ENCODE peak calls at places on chromosomes 4 and X, in five cellular contexts. A is psoas muscle, P is body of pancreas, K is A549, U is transverse colon. V is an unnamed sample.

GRCh38 chr4:118270492-118270891 is 82.3 kb downstream of the PRSS12 start:
- DNase-seq in A (no peak), P (no peak), K (peak), U (no peak), V (no peak)

GRCh38 chrX:115324194-115324593 is 34.7 kb downstream of the LUZP4 start:
- DNase-seq in A (peak), P (no peak), K (no peak), U (no peak), V (no peak)

GRCh38 chr4:77236806-77237205 is 79.8 kb downstream of the CCNG2 start:
- DNase-seq in A (no peak), P (no peak), K (no peak), U (no peak), V (no peak)

GRCh38 chr4:176313596-176314341 is 6.0 kb upstream of the SPCS3 start:
- DNase-seq in A (no peak), P (no peak), K (no peak), U (no peak), V (no peak)

GRCh38 chr4:184463158-184463557 is 11.2 kb downstream of the IRF2 start:
- DNase-seq in A (no peak), P (no peak), K (no peak), U (no peak), V (no peak)

GRCh38 chr4:142615324-142615665 is 230.8 kb downstream of the INPP4B start:
- DNase-seq in A (no peak), P (no peak), K (no peak), U (no peak), V (no peak)

GRCh38 chrX:12958059-12958458 is 16.9 kb upstream of the TMSB4X start:
- DNase-seq in A (no peak), P (no peak), K (no peak), U (no peak), V (no peak)

GRCh38 chr4:978957-979701 is 5.8 kb upstream of the DGKQ start:
- DNase-seq in A (no peak), P (no peak), K (no peak), U (no peak), V (no peak)

GRCh38 chr4:145907827-145908226 is 30.8 kb downstream of the ZNF827 start:
- DNase-seq in A (no peak), P (no peak), K (no peak), U (no peak), V (no peak)

GRCh38 chr4:140344111-140344510 is 29.3 kb upstream of the SCOC start:
- DNase-seq in A (no peak), P (peak), K (no peak), U (no peak), V (no peak)

GRCh38 chrX:113651306-113651705 is 810.7 kb upstream of the AMOT start:
- DNase-seq in A (no peak), P (no peak), K (no peak), U (no peak), V (no peak)

GRCh38 chr4:109665783-109666455 is 37.3 kb downstream of the CASP6 start:
- DNase-seq in A (no peak), P (peak), K (no peak), U (no peak), V (no peak)

DNA sequence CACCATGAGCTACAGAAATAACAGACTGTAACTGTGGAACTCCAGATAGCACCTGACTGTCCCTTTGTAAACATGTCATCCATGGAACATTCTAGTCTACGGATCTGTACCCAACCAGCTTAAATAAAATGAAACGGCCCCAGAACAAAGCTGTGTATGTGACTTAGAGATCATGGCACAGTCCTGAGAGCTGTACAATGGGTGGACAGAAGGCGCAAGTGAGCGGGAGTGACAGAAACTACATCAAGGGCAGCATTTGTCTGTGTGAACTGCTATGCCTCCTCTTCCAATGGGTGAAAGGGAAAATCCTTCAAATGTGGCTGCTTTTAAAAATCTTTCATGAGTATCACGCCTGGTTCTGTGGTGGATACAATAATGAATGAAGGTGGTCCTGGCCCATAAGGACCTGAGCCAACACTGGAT is 72.5 kb downstream of the FAT1 start:
- DNase-seq in A (no peak), P (peak), K (no peak), U (no peak), V (no peak)
- H3K4me3 ChIP-seq in A (peak), P (peak), K (peak), U (no peak), V (no peak)

DNA sequence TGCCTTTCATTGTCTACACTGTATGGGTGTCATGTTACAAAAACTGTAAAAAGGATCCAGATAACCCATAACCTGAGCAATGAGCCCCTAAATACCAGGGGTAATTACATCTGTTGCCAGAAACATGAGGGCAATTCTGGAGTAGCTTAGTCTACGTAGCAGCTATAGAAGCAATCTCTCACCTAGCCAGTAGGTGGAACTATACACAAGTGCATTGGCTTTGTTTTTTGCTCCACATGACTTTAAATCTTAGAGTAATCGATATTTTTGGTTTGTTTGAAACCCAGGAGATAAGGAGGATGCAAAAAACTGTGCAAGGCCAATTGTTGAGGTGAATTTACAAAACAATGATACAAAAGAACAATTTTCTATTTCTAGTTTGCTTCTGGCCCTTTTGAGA is 57.5 kb downstream of the GPR82 start:
- DNase-seq in A (no peak), P (peak), K (peak), U (no peak), V (peak)
- TF ChIP-seq CTCF in A (peak), P (peak), K (peak), U (peak), V (peak)

GRCh38 chrX:70979136-70979762 is 48.4 kb upstream of the SLC7A3 start:
- DNase-seq in A (no peak), P (peak), K (peak), U (no peak), V (no peak)
- H3K4me3 ChIP-seq in A (no peak), P (no peak), K (no peak), U (no peak), V (no peak)

GRCh38 chrX:34638116-34638515 is 19.0 kb downstream of the TMEM47 start:
- DNase-seq in A (no peak), P (peak), K (peak), U (no peak), V (no peak)
- TF ChIP-seq CTCF in A (peak), P (peak), K (peak), U (peak), V (no peak)

GRCh38 chrX:50432760-50433377 is 37.8 kb downstream of the DGKK start:
- DNase-seq in A (no peak), P (no peak), K (no peak), U (no peak), V (no peak)
- H3K4me3 ChIP-seq in A (no peak), P (no peak), K (no peak), U (no peak), V (no peak)

GRCh38 chr4:90641856-90642599 is 514.8 kb downstream of the CCSER1 start:
- DNase-seq in A (no peak), P (no peak), K (no peak), U (no peak), V (no peak)
- TF ChIP-seq CTCF in A (no peak), P (no peak), K (no peak), U (no peak), V (no peak)

GRCh38 chr4:107349732-107350131 is 313.6 kb upstream of the DKK2 start:
- DNase-seq in A (no peak), P (no peak), K (no peak), U (no peak), V (no peak)
- H3K4me3 ChIP-seq in A (no peak), P (no peak), K (no peak), U (no peak), V (no peak)

GRCh38 chr4:6763330-6763851 is 19.1 kb upstream of the KIAA0232 start:
- DNase-seq in A (no peak), P (no peak), K (no peak), U (peak), V (no peak)
- TF ChIP-seq CTCF in A (no peak), P (no peak), K (no peak), U (peak), V (no peak)

DNA sequence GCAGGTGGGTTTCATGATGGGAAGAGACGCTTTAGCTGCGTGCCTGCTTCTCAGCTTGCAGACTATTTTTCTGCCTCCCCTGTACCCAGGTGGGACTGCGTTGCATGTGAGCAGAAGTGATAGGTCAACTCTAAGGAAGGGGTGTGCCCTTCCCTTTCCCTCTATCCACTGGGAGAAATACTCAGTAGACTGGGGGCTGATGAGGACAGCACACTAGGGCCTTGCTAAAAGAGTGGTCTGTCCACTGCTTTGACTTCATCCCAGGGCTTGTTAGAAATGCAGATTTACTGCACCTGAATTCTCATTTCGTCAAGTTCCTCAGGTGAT is 43.6 kb upstream of the TLR2 start:
- DNase-seq in A (no peak), P (no peak), K (no peak), U (no peak), V (no peak)
- H3K4me3 ChIP-seq in A (no peak), P (no peak), K (no peak), U (no peak), V (no peak)